ENCODE peak calls at places on chromosomes 3 and 15, in nine cellular contexts. N, V, M, T, F, J, Y, P and B are unnamed samples. For H3K27me3, the result is how much of the 10 kb centered on the place peaks cover.

GRCh38 chr15:100022426-100022825 is 289.2 kb upstream of the LYSMD4 start:
- DNase-seq in Y (no peak), V (no peak), F (no peak), J (no peak), N (no peak), P (no peak), T (no peak), M (no peak), B (no peak)

GRCh38 chr15:66835558-66835878 is 133.5 kb downstream of the SMAD6 start:
- DNase-seq in T (no peak), M (no peak), Y (peak), P (no peak), F (no peak), N (no peak), V (peak), J (no peak), B (no peak)

GRCh38 chr3:13501527-13501926 is 21.4 kb downstream of the HDAC11 start:
- DNase-seq in V (no peak), M (peak), N (no peak), Y (no peak), F (no peak), J (no peak), P (no peak), T (peak), B (no peak)

GRCh38 chr15:87931584-87931983 is 325.0 kb downstream of the NTRK3 start:
- DNase-seq in T (no peak), N (no peak), M (no peak), Y (no peak), J (no peak), F (no peak), P (no peak), V (no peak), B (no peak)

GRCh38 chr3:15050405-15051092 is 14.6 kb downstream of the MRPS25 start:
- DNase-seq in M (no peak), N (no peak), Y (no peak), F (no peak), T (no peak), V (no peak), P (no peak), J (no peak), B (no peak)

GRCh38 chr3:56702487-56703315 is 19.6 kb upstream of the TASOR start:
- DNase-seq in N (peak), P (peak), T (no peak), F (no peak), M (no peak), Y (no peak), V (peak), J (peak), B (no peak)

GRCh38 chr3:82000773-82001172 is 239.3 kb upstream of the GBE1 start:
- DNase-seq in N (peak), P (no peak), V (no peak), T (no peak), J (no peak), F (no peak), Y (no peak), M (no peak), B (no peak)

GRCh38 chr3:112676659-112677234 is 35.8 kb upstream of the CCDC80 start:
- DNase-seq in P (no peak), N (no peak), V (peak), J (peak), T (peak), M (peak), Y (peak), F (peak), B (peak)

GRCh38 chr3:184637705-184638104 is 74.2 kb downstream of the MAGEF1 start:
- DNase-seq in F (no peak), M (no peak), P (no peak), J (no peak), Y (no peak), V (peak), T (no peak), N (no peak), B (no peak)

GRCh38 chr3:177345973-177346503 is 148.8 kb upstream of the TBL1XR1 start:
- DNase-seq in F (no peak), N (no peak), J (no peak), M (no peak), V (no peak), Y (no peak), T (no peak), P (no peak), B (no peak)

GRCh38 chr15:60614862-60615771 is 136.2 kb upstream of the ICE2 start:
- DNase-seq in N (peak), P (peak), J (no peak), Y (no peak), V (no peak), T (no peak), F (no peak), M (no peak), B (no peak)

GRCh38 chr3:62502315-62503300 is 129.3 kb upstream of the FEZF2 start:
- DNase-seq in V (no peak), P (no peak), N (no peak), T (no peak), M (no peak), F (no peak), Y (no peak), J (no peak), B (no peak)

GRCh38 chr3:38601971-38602550 is 47.4 kb downstream of the SCN5A start:
- DNase-seq in J (peak), Y (no peak), M (peak), F (peak), N (peak), P (no peak), V (no peak), T (peak), B (no peak)

GRCh38 chr3:80244390-80244789 is 476.6 kb upstream of the ROBO1 start:
- DNase-seq in F (no peak), Y (no peak), M (no peak), N (no peak), J (no peak), T (no peak), P (no peak), V (peak), B (no peak)

GRCh38 chr3:152695810-152696209 is 139.1 kb upstream of the P2RY1 start:
- DNase-seq in M (no peak), T (no peak), V (no peak), N (no peak), Y (no peak), J (no peak), P (no peak), F (no peak), B (no peak)

GRCh38 chr3:128698211-128699011 is 27.6 kb upstream of the RAB7A start:
- DNase-seq in Y (peak), F (peak), V (peak), J (peak), N (no peak), P (peak), T (peak), M (peak), B (peak)

GRCh38 chr3:130929827-130930226 is 35.9 kb downstream of the ATP2C1 start:
- DNase-seq in P (no peak), F (no peak), T (no peak), V (no peak), J (no peak), Y (no peak), M (no peak), N (peak), B (no peak)

GRCh38 chr15:41512078-41512394 is 1.6 kb downstream of the LTK start:
- DNase-seq in J (no peak), Y (no peak), F (no peak), N (no peak), T (no peak), P (no peak), M (peak), V (no peak), B (no peak)

GRCh38 chr3:20052851-20053250 is 12.6 kb downstream of the KAT2B start:
- DNase-seq in F (no peak), V (no peak), M (no peak), J (no peak), P (no peak), N (no peak), Y (no peak), T (no peak), B (no peak)

GRCh38 chr3:127104586-127104985 is 88.3 kb upstream of the PRR23E start:
- DNase-seq in N (no peak), Y (no peak), V (no peak), J (no peak), T (no peak), M (no peak), P (no peak), F (no peak), B (no peak)

GRCh38 chr3:193772389-193772788 is 179.4 kb downstream of the OPA1 start:
- DNase-seq in Y (no peak), P (peak), N (no peak), T (no peak), V (no peak), M (no peak), F (no peak), J (no peak), B (no peak)

GRCh38 chr3:53174346-53175250 is 13.6 kb downstream of the PRKCD start:
- DNase-seq in Y (no peak), V (no peak), N (no peak), M (no peak), F (no peak), T (no peak), P (no peak), J (no peak), B (no peak)

GRCh38 chr15:68464451-68465090 is 32.6 kb upstream of the ITGA11 start:
- DNase-seq in Y (no peak), T (no peak), J (peak), V (peak), M (no peak), F (no peak), N (no peak), P (no peak), B (no peak)

GRCh38 chr3:43287514-43287913 is 1.2 kb downstream of the SNRK start:
- DNase-seq in P (no peak), F (no peak), J (no peak), N (no peak), T (no peak), Y (no peak), V (no peak), M (no peak), B (no peak)

GRCh38 chr3:176934698-176935097 is 262.6 kb downstream of the TBL1XR1 start:
- DNase-seq in Y (no peak), P (no peak), F (no peak), J (no peak), M (no peak), T (no peak), N (no peak), V (no peak), B (no peak)

GRCh38 chr3:61997112-61997511 is 376.2 kb downstream of the FEZF2 start:
- DNase-seq in M (no peak), Y (no peak), F (no peak), P (no peak), V (no peak), T (no peak), N (peak), J (no peak), B (no peak)

GRCh38 chr3:102400766-102401165 is 34.0 kb upstream of the ZPLD1 start:
- DNase-seq in J (no peak), P (no peak), M (no peak), F (no peak), T (no peak), V (peak), Y (no peak), N (no peak), B (no peak)

GRCh38 chr3:121852256-121852655 is 17.2 kb downstream of the EAF2 start:
- DNase-seq in P (no peak), V (no peak), T (no peak), N (no peak), Y (no peak), M (no peak), J (no peak), F (no peak), B (no peak)

GRCh38 chr15:73935547-73935946 is 9.3 kb downstream of the LOXL1 start:
- DNase-seq in N (peak), T (no peak), V (peak), M (peak), Y (no peak), F (no peak), P (no peak), J (no peak), B (no peak)

GRCh38 chr15:29090617-29091466 is 178.8 kb downstream of the NSMCE3 start:
- DNase-seq in M (peak), P (no peak), T (no peak), N (peak), V (peak), F (peak), Y (no peak), J (peak), B (no peak)

GRCh38 chr3:86990171-86990733 is 697 bp downstream of the VGLL3 start:
- DNase-seq in J (no peak), N (peak), F (peak), T (peak), V (peak), Y (no peak), P (peak), M (peak), B (no peak)

GRCh38 chr3:112671930-112672715 is 31.2 kb upstream of the CCDC80 start:
- DNase-seq in F (no peak), N (no peak), J (peak), P (no peak), V (peak), T (no peak), Y (no peak), M (no peak), B (no peak)

GRCh38 chr15:50046868-50047267 is 72.2 kb downstream of the ATP8B4 start:
- DNase-seq in Y (no peak), P (no peak), J (no peak), N (no peak), T (no peak), M (no peak), V (peak), F (no peak), B (no peak)

GRCh38 chr3:14145236-14145635 is 20.4 kb downstream of the TMEM43 start:
- DNase-seq in V (peak), N (no peak), T (no peak), M (no peak), F (no peak), P (no peak), J (no peak), Y (peak), B (no peak)

GRCh38 chr3:58635371-58636285 is 30.9 kb downstream of the FAM3D start:
- DNase-seq in V (no peak), F (no peak), T (no peak), J (no peak), Y (no peak), P (no peak), M (no peak), N (no peak), B (no peak)

GRCh38 chr3:163315786-163316185 is 1762.5 kb downstream of the SI start:
- DNase-seq in V (peak), J (no peak), F (no peak), M (no peak), Y (no peak), P (no peak), N (no peak), T (no peak), B (no peak)

GRCh38 chr3:146781059-146781458 is 175.9 kb upstream of the PLSCR5 start:
- DNase-seq in M (no peak), V (no peak), P (no peak), Y (no peak), J (no peak), T (no peak), N (no peak), F (no peak), B (peak)

GRCh38 chr15:25905140-25905539 is 42.0 kb upstream of the ATP10A start:
- DNase-seq in Y (no peak), F (peak), J (no peak), N (no peak), M (no peak), T (peak), P (no peak), V (no peak), B (no peak)

GRCh38 chr3:142027713-142028112 is 121.6 kb downstream of the TFDP2 start:
- DNase-seq in F (no peak), P (peak), J (peak), N (no peak), M (no peak), T (no peak), Y (no peak), V (peak), B (no peak)

DNA sequence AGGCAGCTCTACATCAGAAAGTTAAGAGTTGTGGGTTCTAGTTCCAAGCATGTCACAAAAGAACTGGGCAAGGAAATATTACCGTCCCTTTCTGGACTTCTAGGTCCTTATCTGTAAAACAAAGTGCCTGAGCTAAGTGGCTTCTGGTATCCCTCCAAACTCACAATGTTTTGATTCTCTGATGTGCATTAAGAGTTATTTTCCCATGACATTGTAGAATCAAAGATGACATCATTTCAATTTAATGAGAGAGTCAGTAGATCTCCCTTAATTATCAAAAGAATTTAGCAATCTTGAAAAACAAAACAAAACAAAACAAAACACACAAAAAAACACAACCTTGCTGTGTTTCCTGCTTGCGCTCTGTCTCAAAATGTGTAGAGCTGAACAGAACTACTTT is 88.7 kb downstream of the DUT start:
- DNase-seq in V (no peak), Y (no peak), F (no peak), M (no peak), N (no peak), P (no peak), T (no peak), J (no peak), B (no peak)
- H3K27ac ChIP-seq in V (no peak), Y (no peak), F (no peak), M (no peak), N (no peak), P (no peak), T (no peak), J (no peak), B (no peak)

GRCh38 chr3:35640186-35640584 is 860 bp downstream of the ARPP21 start:
- DNase-seq in V (no peak), N (no peak), F (no peak), Y (no peak), T (no peak), P (no peak), J (no peak), M (no peak), B (no peak)
- H3K27me3 ChIP-seq in V (under half), N (under half), F (under half), Y (under half), T (under half), P (under half), J (under half), M (under half), B (under half)

GRCh38 chr15:64443016-64443415 is 17.4 kb upstream of the ZNF609 start:
- DNase-seq in J (no peak), Y (no peak), N (no peak), T (no peak), P (no peak), F (no peak), V (no peak), M (no peak), B (no peak)
- H3K4me3 ChIP-seq in J (no peak), Y (no peak), N (no peak), T (no peak), P (no peak), F (no peak), V (no peak), M (no peak), B (no peak)

GRCh38 chr3:47008258-47008671 is 28.8 kb downstream of the NBEAL2 start:
- DNase-seq in N (no peak), Y (peak), P (no peak), M (no peak), T (peak), J (no peak), F (peak), V (no peak), B (peak)

GRCh38 chr3:47010050-47010712 is 30.7 kb downstream of the NBEAL2 start:
- DNase-seq in J (no peak), V (no peak), N (no peak), P (no peak), F (peak), Y (peak), M (peak), T (peak), B (peak)

GRCh38 chr3:47008851-47009224 is 29.4 kb downstream of the NBEAL2 start:
- DNase-seq in J (no peak), Y (no peak), F (no peak), V (no peak), M (peak), T (no peak), P (no peak), N (no peak), B (no peak)

GRCh38 chr3:47010910-47011309 is 31.4 kb downstream of the NBEAL2 start:
- DNase-seq in Y (no peak), N (no peak), F (peak), P (no peak), V (no peak), M (no peak), T (no peak), J (no peak), B (no peak)

GRCh38 chr3:47009225-47010049 is 30.0 kb downstream of the NBEAL2 start:
- DNase-seq in M (peak), F (peak), Y (peak), P (peak), V (peak), T (peak), N (peak), J (peak), B (peak)
- H3K27ac ChIP-seq in M (peak), F (peak), Y (peak), P (peak), V (peak), T (peak), N (peak), J (peak), B (peak)

GRCh38 chr15:52290800-52291199 is 4.8 kb downstream of the MYO5C start:
- DNase-seq in Y (no peak), T (no peak), F (no peak), J (no peak), N (no peak), P (no peak), M (no peak), V (no peak), B (no peak)
- H3K27me3 ChIP-seq in Y (under half), T (under half), F (under half), J (under half), N (under half), P (under half), M (under half), V (under half), B (under half)

DNA sequence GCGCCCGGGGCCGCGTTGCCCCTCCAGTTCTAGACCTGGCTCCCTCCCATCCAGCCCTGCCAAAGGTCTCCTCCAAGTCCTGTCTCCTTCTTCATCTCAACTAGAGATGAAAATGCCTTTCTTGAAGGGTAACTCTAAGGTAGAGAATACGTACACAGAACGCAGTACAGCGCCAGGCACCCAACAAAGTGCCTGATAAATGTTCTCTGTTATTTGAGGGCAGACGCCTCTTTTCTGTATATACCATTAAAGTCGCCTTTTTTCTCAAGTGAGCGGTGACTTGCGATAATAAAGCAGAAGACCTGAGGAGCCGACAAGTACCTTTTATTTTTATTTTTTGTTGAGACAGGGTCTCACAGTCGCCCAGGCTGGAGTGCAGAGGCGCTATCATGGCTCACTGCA is 809 bp downstream of the CRTAP start:
- DNase-seq in M (no peak), N (no peak), V (no peak), F (no peak), P (no peak), T (no peak), Y (no peak), J (no peak), B (no peak)
- H3K4me3 ChIP-seq in M (peak), N (peak), V (no peak), F (peak), P (peak), T (peak), Y (peak), J (peak), B (peak)

GRCh38 chr15:92452143-92452542 is 58.5 kb downstream of the ST8SIA2 start:
- DNase-seq in Y (no peak), V (no peak), T (no peak), M (no peak), F (no peak), N (no peak), J (no peak), P (no peak), B (no peak)

GRCh38 chr15:92449476-92449875 is 55.8 kb downstream of the ST8SIA2 start:
- DNase-seq in T (no peak), F (no peak), P (no peak), N (no peak), V (no peak), M (no peak), Y (no peak), J (no peak), B (no peak)

GRCh38 chr15:92448370-92448769 is 54.7 kb downstream of the ST8SIA2 start:
- DNase-seq in M (no peak), J (no peak), T (no peak), Y (no peak), V (no peak), F (no peak), P (no peak), N (no peak), B (no peak)

GRCh38 chr15:92453611-92454010 is 59.9 kb downstream of the ST8SIA2 start:
- DNase-seq in F (no peak), T (no peak), P (no peak), N (no peak), M (no peak), J (no peak), V (no peak), Y (no peak), B (no peak)

DNA sequence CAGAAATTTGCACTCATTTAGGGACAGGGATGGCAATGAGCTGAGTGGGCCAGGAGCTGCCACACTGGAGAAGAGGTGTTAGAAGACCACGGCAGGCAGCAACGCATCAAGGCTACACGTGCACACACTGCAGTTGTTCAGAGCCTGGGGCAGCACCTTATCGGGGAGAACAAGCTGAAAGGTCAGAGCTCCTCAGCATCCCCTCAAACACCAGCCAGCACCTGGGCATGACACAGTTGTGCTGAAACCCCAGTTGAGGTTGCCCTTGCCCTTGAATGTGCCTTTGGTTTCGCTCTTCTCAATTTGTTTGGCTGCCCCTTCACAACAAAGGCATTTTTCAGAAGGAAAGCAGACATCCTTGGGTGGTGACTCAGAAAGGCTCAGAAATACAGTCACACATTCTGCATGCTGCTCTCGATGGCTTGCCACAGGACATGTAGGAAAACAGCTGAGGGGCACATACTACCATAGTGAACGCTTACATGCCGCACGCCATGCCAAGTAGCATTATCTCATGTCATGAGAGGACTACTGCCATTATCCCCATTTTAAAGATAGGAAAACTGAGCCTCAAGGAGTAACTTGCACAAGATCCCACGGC is 57.6 kb downstream of the ST8SIA2 start:
- DNase-seq in J (no peak), F (no peak), P (no peak), N (no peak), T (no peak), Y (no peak), V (peak), M (no peak), B (no peak)
- H3K27ac ChIP-seq in J (no peak), F (no peak), P (no peak), N (no peak), T (no peak), Y (no peak), V (no peak), M (no peak), B (no peak)